ENCODE peak calls at places on chromosomes 11 and 22, in ten cellular contexts. One of them, this sample, is unnamed. For H3K36me3, the result is how much of the 10 kb centered on the place peaks cover.

GRCh38 chr11:7604331-7604973 is 68.8 kb downstream of the CYB5R2 start:
- DNase-seq in colonic mucosa: peak
- DNase-seq in thoracic aorta: no peak
- DNase-seq in cardiac muscle cell: no peak
- DNase-seq in heart left ventricle: no peak
- DNase-seq in neural progenitor cell: no peak
- DNase-seq in right atrium auricular region: no peak
- DNase-seq in effector memory CD4-positive, alpha-beta T cell: no peak
- DNase-seq in naive thymus-derived CD4-positive, alpha-beta T cell: no peak
- DNase-seq in aorta: no peak
- DNase-seq in this sample: no peak

GRCh38 chr11:120810251-120810650 is 213.7 kb upstream of the TBCEL start:
- DNase-seq in naive thymus-derived CD4-positive, alpha-beta T cell: no peak
- DNase-seq in right atrium auricular region: no peak
- DNase-seq in cardiac muscle cell: peak
- DNase-seq in heart left ventricle: no peak
- DNase-seq in aorta: no peak
- DNase-seq in thoracic aorta: no peak
- DNase-seq in colonic mucosa: no peak
- DNase-seq in effector memory CD4-positive, alpha-beta T cell: no peak
- DNase-seq in neural progenitor cell: no peak
- DNase-seq in this sample: no peak

GRCh38 chr11:2327032-2327431 is 25.2 kb downstream of the TSPAN32 start:
- DNase-seq in aorta: no peak
- DNase-seq in effector memory CD4-positive, alpha-beta T cell: no peak
- DNase-seq in cardiac muscle cell: no peak
- DNase-seq in heart left ventricle: no peak
- DNase-seq in colonic mucosa: no peak
- DNase-seq in thoracic aorta: no peak
- DNase-seq in right atrium auricular region: no peak
- DNase-seq in naive thymus-derived CD4-positive, alpha-beta T cell: no peak
- DNase-seq in neural progenitor cell: no peak
- DNase-seq in this sample: no peak

GRCh38 chr22:32660292-32660691 is 141.2 kb upstream of the TIMP3 start:
- DNase-seq in naive thymus-derived CD4-positive, alpha-beta T cell: peak
- DNase-seq in neural progenitor cell: peak
- DNase-seq in thoracic aorta: no peak
- DNase-seq in effector memory CD4-positive, alpha-beta T cell: peak
- DNase-seq in right atrium auricular region: peak
- DNase-seq in cardiac muscle cell: peak
- DNase-seq in heart left ventricle: peak
- DNase-seq in aorta: peak
- DNase-seq in colonic mucosa: peak
- DNase-seq in this sample: peak

GRCh38 chr22:36470162-36470993 is 11.1 kb downstream of the TXN2 start:
- DNase-seq in aorta: peak
- DNase-seq in right atrium auricular region: peak
- DNase-seq in effector memory CD4-positive, alpha-beta T cell: peak
- DNase-seq in colonic mucosa: peak
- DNase-seq in neural progenitor cell: peak
- DNase-seq in heart left ventricle: peak
- DNase-seq in cardiac muscle cell: peak
- DNase-seq in thoracic aorta: no peak
- DNase-seq in naive thymus-derived CD4-positive, alpha-beta T cell: peak
- DNase-seq in this sample: peak

GRCh38 chr11:8989411-8989810 is 14.4 kb downstream of the NRIP3 start:
- DNase-seq in aorta: no peak
- DNase-seq in thoracic aorta: no peak
- DNase-seq in cardiac muscle cell: peak
- DNase-seq in right atrium auricular region: no peak
- DNase-seq in naive thymus-derived CD4-positive, alpha-beta T cell: no peak
- DNase-seq in heart left ventricle: no peak
- DNase-seq in effector memory CD4-positive, alpha-beta T cell: no peak
- DNase-seq in colonic mucosa: no peak
- DNase-seq in neural progenitor cell: no peak
- DNase-seq in this sample: peak

GRCh38 chr11:88484873-88485621 is 147.5 kb upstream of the CTSC start:
- DNase-seq in neural progenitor cell: peak
- DNase-seq in colonic mucosa: peak
- DNase-seq in right atrium auricular region: no peak
- DNase-seq in aorta: no peak
- DNase-seq in naive thymus-derived CD4-positive, alpha-beta T cell: no peak
- DNase-seq in effector memory CD4-positive, alpha-beta T cell: no peak
- DNase-seq in cardiac muscle cell: peak
- DNase-seq in thoracic aorta: no peak
- DNase-seq in heart left ventricle: no peak
- DNase-seq in this sample: peak

GRCh38 chr22:43828711-43829447 is 16.8 kb upstream of the EFCAB6 start:
- DNase-seq in aorta: no peak
- DNase-seq in neural progenitor cell: no peak
- DNase-seq in effector memory CD4-positive, alpha-beta T cell: no peak
- DNase-seq in cardiac muscle cell: peak
- DNase-seq in colonic mucosa: peak
- DNase-seq in heart left ventricle: peak
- DNase-seq in naive thymus-derived CD4-positive, alpha-beta T cell: no peak
- DNase-seq in right atrium auricular region: peak
- DNase-seq in thoracic aorta: no peak
- DNase-seq in this sample: peak

GRCh38 chr11:60753309-60753708 is 3.4 kb upstream of the MS4A15 start:
- DNase-seq in neural progenitor cell: no peak
- DNase-seq in effector memory CD4-positive, alpha-beta T cell: no peak
- DNase-seq in naive thymus-derived CD4-positive, alpha-beta T cell: no peak
- DNase-seq in right atrium auricular region: no peak
- DNase-seq in cardiac muscle cell: no peak
- DNase-seq in colonic mucosa: no peak
- DNase-seq in heart left ventricle: no peak
- DNase-seq in aorta: no peak
- DNase-seq in thoracic aorta: no peak
- DNase-seq in this sample: no peak

GRCh38 chr11:36399745-36400144 is 103.7 kb downstream of the PRR5L start:
- DNase-seq in heart left ventricle: no peak
- DNase-seq in aorta: no peak
- DNase-seq in neural progenitor cell: no peak
- DNase-seq in cardiac muscle cell: no peak
- DNase-seq in naive thymus-derived CD4-positive, alpha-beta T cell: no peak
- DNase-seq in colonic mucosa: no peak
- DNase-seq in effector memory CD4-positive, alpha-beta T cell: no peak
- DNase-seq in right atrium auricular region: no peak
- DNase-seq in thoracic aorta: no peak
- DNase-seq in this sample: no peak
- H3K36me3 ChIP-seq in heart left ventricle: under half
- H3K36me3 ChIP-seq in aorta: under half
- H3K36me3 ChIP-seq in neural progenitor cell: under half
- H3K36me3 ChIP-seq in cardiac muscle cell: under half
- H3K36me3 ChIP-seq in naive thymus-derived CD4-positive, alpha-beta T cell: under half
- H3K36me3 ChIP-seq in colonic mucosa: under half
- H3K36me3 ChIP-seq in effector memory CD4-positive, alpha-beta T cell: under half
- H3K36me3 ChIP-seq in right atrium auricular region: under half
- H3K36me3 ChIP-seq in thoracic aorta: under half
- H3K36me3 ChIP-seq in this sample: under half

DNA sequence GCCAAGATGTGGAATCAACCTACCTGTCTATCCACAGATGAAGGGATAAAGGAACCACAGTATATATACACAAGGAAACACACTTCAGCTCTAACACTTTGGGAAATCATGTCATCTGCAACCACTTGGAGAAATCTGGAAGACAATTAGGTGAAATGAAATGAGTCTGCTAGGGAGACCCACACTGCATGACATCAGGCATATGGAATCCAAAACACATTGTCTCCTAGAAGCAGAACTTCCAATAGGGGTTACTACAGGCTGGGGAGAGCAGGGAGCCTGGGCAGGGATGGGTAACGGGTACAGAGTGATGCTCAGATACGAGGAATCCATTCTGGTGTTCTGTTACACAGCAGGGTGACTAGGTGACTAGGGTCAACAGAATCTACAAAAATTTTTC is 18.3 kb downstream of the RGL4 start:
- DNase-seq in thoracic aorta: no peak
- DNase-seq in effector memory CD4-positive, alpha-beta T cell: no peak
- DNase-seq in heart left ventricle: no peak
- DNase-seq in right atrium auricular region: no peak
- DNase-seq in naive thymus-derived CD4-positive, alpha-beta T cell: no peak
- DNase-seq in aorta: no peak
- DNase-seq in colonic mucosa: no peak
- DNase-seq in neural progenitor cell: no peak
- DNase-seq in cardiac muscle cell: no peak
- DNase-seq in this sample: no peak
- H3K36me3 ChIP-seq in thoracic aorta: under half
- H3K36me3 ChIP-seq in effector memory CD4-positive, alpha-beta T cell: half or more
- H3K36me3 ChIP-seq in heart left ventricle: half or more
- H3K36me3 ChIP-seq in right atrium auricular region: half or more
- H3K36me3 ChIP-seq in naive thymus-derived CD4-positive, alpha-beta T cell: half or more
- H3K36me3 ChIP-seq in aorta: under half
- H3K36me3 ChIP-seq in colonic mucosa: under half
- H3K36me3 ChIP-seq in neural progenitor cell: under half
- H3K36me3 ChIP-seq in cardiac muscle cell: under half
- H3K36me3 ChIP-seq in this sample: under half

GRCh38 chr11:16987205-16987568 is 27.0 kb downstream of the PLEKHA7 start:
- DNase-seq in neural progenitor cell: no peak
- DNase-seq in aorta: no peak
- DNase-seq in thoracic aorta: no peak
- DNase-seq in effector memory CD4-positive, alpha-beta T cell: no peak
- DNase-seq in cardiac muscle cell: no peak
- DNase-seq in right atrium auricular region: no peak
- DNase-seq in colonic mucosa: peak
- DNase-seq in heart left ventricle: no peak
- DNase-seq in naive thymus-derived CD4-positive, alpha-beta T cell: no peak
- DNase-seq in this sample: peak
- H3K36me3 ChIP-seq in neural progenitor cell: under half
- H3K36me3 ChIP-seq in aorta: under half
- H3K36me3 ChIP-seq in thoracic aorta: under half
- H3K36me3 ChIP-seq in effector memory CD4-positive, alpha-beta T cell: under half
- H3K36me3 ChIP-seq in cardiac muscle cell: under half
- H3K36me3 ChIP-seq in right atrium auricular region: under half
- H3K36me3 ChIP-seq in colonic mucosa: under half
- H3K36me3 ChIP-seq in heart left ventricle: under half
- H3K36me3 ChIP-seq in naive thymus-derived CD4-positive, alpha-beta T cell: under half
- H3K36me3 ChIP-seq in this sample: under half

GRCh38 chr11:33449798-33450197 is 192.6 kb downstream of the HIPK3 start:
- DNase-seq in effector memory CD4-positive, alpha-beta T cell: no peak
- DNase-seq in thoracic aorta: no peak
- DNase-seq in neural progenitor cell: no peak
- DNase-seq in right atrium auricular region: no peak
- DNase-seq in aorta: no peak
- DNase-seq in cardiac muscle cell: no peak
- DNase-seq in heart left ventricle: no peak
- DNase-seq in naive thymus-derived CD4-positive, alpha-beta T cell: no peak
- DNase-seq in colonic mucosa: no peak
- DNase-seq in this sample: no peak

GRCh38 chr11:33451364-33451763 is 194.2 kb downstream of the HIPK3 start:
- DNase-seq in thoracic aorta: no peak
- DNase-seq in naive thymus-derived CD4-positive, alpha-beta T cell: no peak
- DNase-seq in neural progenitor cell: no peak
- DNase-seq in cardiac muscle cell: no peak
- DNase-seq in effector memory CD4-positive, alpha-beta T cell: no peak
- DNase-seq in right atrium auricular region: no peak
- DNase-seq in aorta: no peak
- DNase-seq in colonic mucosa: no peak
- DNase-seq in heart left ventricle: no peak
- DNase-seq in this sample: no peak

GRCh38 chr11:33444835-33445594 is 187.8 kb downstream of the HIPK3 start:
- DNase-seq in heart left ventricle: no peak
- DNase-seq in colonic mucosa: no peak
- DNase-seq in naive thymus-derived CD4-positive, alpha-beta T cell: no peak
- DNase-seq in effector memory CD4-positive, alpha-beta T cell: no peak
- DNase-seq in right atrium auricular region: no peak
- DNase-seq in thoracic aorta: no peak
- DNase-seq in aorta: no peak
- DNase-seq in cardiac muscle cell: peak
- DNase-seq in neural progenitor cell: no peak
- DNase-seq in this sample: no peak

GRCh38 chr11:33445761-33446161 is 188.6 kb downstream of the HIPK3 start:
- DNase-seq in right atrium auricular region: no peak
- DNase-seq in naive thymus-derived CD4-positive, alpha-beta T cell: no peak
- DNase-seq in heart left ventricle: no peak
- DNase-seq in colonic mucosa: no peak
- DNase-seq in cardiac muscle cell: peak
- DNase-seq in aorta: no peak
- DNase-seq in neural progenitor cell: no peak
- DNase-seq in thoracic aorta: no peak
- DNase-seq in effector memory CD4-positive, alpha-beta T cell: no peak
- DNase-seq in this sample: no peak

DNA sequence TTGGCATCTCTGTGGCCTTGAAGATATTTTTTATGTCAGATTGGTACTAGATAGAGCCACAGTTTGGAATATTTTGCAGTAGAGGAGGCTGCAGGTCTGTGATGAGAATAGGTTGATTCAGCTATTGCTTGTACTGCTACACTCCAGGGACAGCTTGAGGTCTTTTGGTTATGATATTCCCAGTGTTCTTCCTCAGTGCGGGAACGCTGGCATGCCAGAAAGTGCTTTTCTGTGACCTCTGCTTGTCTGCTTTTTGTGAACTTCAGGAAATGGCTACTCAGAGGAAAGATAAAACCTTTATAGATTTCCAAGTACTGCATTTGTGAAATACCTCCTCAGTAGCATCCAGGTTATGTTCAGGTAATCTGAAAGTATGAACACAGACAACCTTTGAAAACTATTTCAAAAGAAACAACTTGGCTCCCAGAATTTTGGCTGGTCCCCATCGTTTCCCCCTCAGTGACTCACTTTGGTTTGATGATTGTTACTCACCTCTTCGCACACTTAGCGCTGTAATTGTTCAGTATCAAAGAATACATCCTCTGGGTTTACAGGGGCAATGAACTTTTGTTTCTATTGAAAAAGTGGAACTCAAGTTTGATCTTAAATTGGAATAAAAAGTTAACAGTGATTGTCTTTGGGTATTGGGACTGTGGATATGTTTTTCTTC is 191.4 kb downstream of the HIPK3 start:
- DNase-seq in heart left ventricle: no peak
- DNase-seq in right atrium auricular region: no peak
- DNase-seq in cardiac muscle cell: peak
- DNase-seq in neural progenitor cell: no peak
- DNase-seq in colonic mucosa: no peak
- DNase-seq in naive thymus-derived CD4-positive, alpha-beta T cell: no peak
- DNase-seq in effector memory CD4-positive, alpha-beta T cell: no peak
- DNase-seq in aorta: no peak
- DNase-seq in thoracic aorta: no peak
- DNase-seq in this sample: no peak
- H3K36me3 ChIP-seq in heart left ventricle: under half
- H3K36me3 ChIP-seq in right atrium auricular region: under half
- H3K36me3 ChIP-seq in cardiac muscle cell: under half
- H3K36me3 ChIP-seq in neural progenitor cell: under half
- H3K36me3 ChIP-seq in colonic mucosa: under half
- H3K36me3 ChIP-seq in naive thymus-derived CD4-positive, alpha-beta T cell: under half
- H3K36me3 ChIP-seq in effector memory CD4-positive, alpha-beta T cell: under half
- H3K36me3 ChIP-seq in aorta: under half
- H3K36me3 ChIP-seq in thoracic aorta: under half
- H3K36me3 ChIP-seq in this sample: under half

This sample was measured in H7.